ENCODE peak calls at places on chromosome 14, in four cellular contexts. One of them, this sample, is unnamed.
A peak's percentile ranks its signal among the peaks of the same experiment; 100 is the strongest.

GRCh38 chr14:64401923-64402322 is 13.8 kb downstream of the MTHFD1 start:
- DNase-seq in PC-3: no peak
- DNase-seq in HS-27A: no peak
- DNase-seq in GM23338: no peak
- DNase-seq in this sample: no peak

GRCh38 chr14:50560929-50561280 is 960 bp downstream of the ATL1 start:
- DNase-seq in HS-27A: peak; percentile 14
- DNase-seq in PC-3: peak; percentile 37
- DNase-seq in GM23338: peak; percentile 55
- DNase-seq in this sample: no peak

GRCh38 chr14:80927385-80927989 is 14.1 kb downstream of the CEP128 start:
- DNase-seq in GM23338: peak; percentile 46
- DNase-seq in PC-3: no peak
- DNase-seq in HS-27A: no peak
- DNase-seq in this sample: no peak

GRCh38 chr14:102866982-102867761 is 55.3 kb upstream of the AMN start:
- DNase-seq in PC-3: no peak
- DNase-seq in HS-27A: no peak
- DNase-seq in GM23338: no peak
- DNase-seq in this sample: no peak

GRCh38 chr14:33563492-33563891 is 387.4 kb downstream of the EGLN3 start:
- DNase-seq in GM23338: no peak
- DNase-seq in HS-27A: no peak
- DNase-seq in PC-3: peak; percentile 28
- DNase-seq in this sample: no peak

GRCh38 chr14:65159281-65160062 is 57.2 kb upstream of the MAX start:
- DNase-seq in GM23338: no peak
- DNase-seq in HS-27A: no peak
- DNase-seq in PC-3: no peak
- DNase-seq in this sample: no peak

GRCh38 chr14:69204753-69205152 is 13.5 kb downstream of the EXD2 start:
- DNase-seq in HS-27A: no peak
- DNase-seq in PC-3: peak; percentile 84
- DNase-seq in GM23338: no peak
- DNase-seq in this sample: peak; percentile 27

GRCh38 chr14:75428230-75429104 is 645 bp downstream of the JDP2 start:
- DNase-seq in HS-27A: no peak
- DNase-seq in PC-3: no peak
- DNase-seq in GM23338: peak; percentile 43
- DNase-seq in this sample: no peak

GRCh38 chr14:53432378-53432802 is 279.3 kb upstream of the DDHD1 start:
- DNase-seq in PC-3: peak; percentile 77
- DNase-seq in HS-27A: no peak
- DNase-seq in GM23338: peak; percentile 84
- DNase-seq in this sample: peak; percentile 59

GRCh38 chr14:42671636-42672035 is 1065.0 kb downstream of the LRFN5 start:
- DNase-seq in HS-27A: no peak
- DNase-seq in GM23338: no peak
- DNase-seq in PC-3: peak; percentile 65
- DNase-seq in this sample: peak; percentile 22

GRCh38 chr14:23365353-23366162 is 586 bp upstream of the EFS start:
- DNase-seq in GM23338: peak; percentile 70
- DNase-seq in HS-27A: no peak
- DNase-seq in PC-3: peak; percentile 25
- DNase-seq in this sample: no peak

GRCh38 chr14:68598621-68599447 is 194.0 kb downstream of the ZFP36L1 start:
- DNase-seq in GM23338: no peak
- DNase-seq in PC-3: peak; percentile 97
- DNase-seq in HS-27A: no peak
- DNase-seq in this sample: peak; percentile 88

GRCh38 chr14:53948181-53948884 is 8.3 kb downstream of the BMP4 start:
- DNase-seq in HS-27A: no peak
- DNase-seq in GM23338: no peak
- DNase-seq in PC-3: no peak
- DNase-seq in this sample: no peak

GRCh38 chr14:79834856-79835255 is 376.4 kb downstream of the DIO2 start:
- DNase-seq in PC-3: no peak
- DNase-seq in GM23338: no peak
- DNase-seq in HS-27A: no peak
- DNase-seq in this sample: no peak

GRCh38 chr14:88140874-88141273 is 135.9 kb downstream of the GPR65 start:
- DNase-seq in GM23338: no peak
- DNase-seq in PC-3: no peak
- DNase-seq in HS-27A: no peak
- DNase-seq in this sample: no peak

GRCh38 chr14:105885561-105886320 is 359.4 kb downstream of the TMEM121 start:
- DNase-seq in PC-3: no peak
- DNase-seq in HS-27A: no peak
- DNase-seq in GM23338: no peak
- DNase-seq in this sample: no peak

GRCh38 chr14:51308872-51309271 is 68.8 kb downstream of the TMX1 start:
- DNase-seq in HS-27A: no peak
- DNase-seq in GM23338: no peak
- DNase-seq in PC-3: no peak
- DNase-seq in this sample: no peak

GRCh38 chr14:32564591-32564990 is 235.5 kb downstream of the AKAP6 start:
- DNase-seq in HS-27A: no peak
- DNase-seq in GM23338: no peak
- DNase-seq in PC-3: no peak
- DNase-seq in this sample: peak; percentile 30

GRCh38 chr14:69153848-69154208 is 909 bp upstream of the DCAF5 start:
- DNase-seq in GM23338: peak; percentile 19
- DNase-seq in PC-3: no peak
- DNase-seq in HS-27A: no peak
- DNase-seq in this sample: no peak

GRCh38 chr14:75372260-75372659 is 55.6 kb upstream of the JDP2 start:
- DNase-seq in GM23338: no peak
- DNase-seq in HS-27A: no peak
- DNase-seq in PC-3: no peak
- DNase-seq in this sample: no peak

GRCh38 chr14:59629384-59630158 is 53.0 kb upstream of the CCDC175 start:
- DNase-seq in HS-27A: no peak
- DNase-seq in PC-3: no peak
- DNase-seq in GM23338: peak; percentile 24
- DNase-seq in this sample: no peak

GRCh38 chr14:89953602-89954001 is 928 bp downstream of the EFCAB11 start:
- DNase-seq in GM23338: no peak
- DNase-seq in PC-3: no peak
- DNase-seq in HS-27A: no peak
- DNase-seq in this sample: no peak

GRCh38 chr14:69501362-69501964 is 16.9 kb downstream of the PLEKHD1 start:
- DNase-seq in HS-27A: no peak
- DNase-seq in PC-3: no peak
- DNase-seq in GM23338: no peak
- DNase-seq in this sample: no peak

GRCh38 chr14:92959189-92959531 is 36.2 kb downstream of the CHGA start:
- DNase-seq in GM23338: no peak
- DNase-seq in HS-27A: no peak
- DNase-seq in PC-3: no peak
- DNase-seq in this sample: no peak

GRCh38 chr14:68894802-68895201 is 84.3 kb downstream of the ACTN1 start:
- DNase-seq in PC-3: no peak
- DNase-seq in GM23338: no peak
- DNase-seq in HS-27A: no peak
- DNase-seq in this sample: peak; percentile 14

GRCh38 chr14:22837059-22837749 is 819 bp downstream of the MMP14 start:
- DNase-seq in GM23338: peak; percentile 73
- DNase-seq in PC-3: peak; percentile 63
- DNase-seq in HS-27A: peak; percentile 43
- DNase-seq in this sample: no peak

GRCh38 chr14:56846970-56847928 is 37.0 kb upstream of the OTX2 start:
- DNase-seq in HS-27A: no peak
- DNase-seq in GM23338: peak; percentile 95
- DNase-seq in PC-3: no peak
- DNase-seq in this sample: no peak

GRCh38 chr14:75884198-75884611 is 97.6 kb downstream of the TGFB3 start:
- DNase-seq in PC-3: peak; percentile 26
- DNase-seq in GM23338: peak; percentile 51
- DNase-seq in HS-27A: peak; percentile 57
- DNase-seq in this sample: peak; percentile 94

GRCh38 chr14:96424104-96424989 is 32.4 kb downstream of the AK7 start:
- DNase-seq in PC-3: peak; percentile 89
- DNase-seq in GM23338: peak; percentile 90
- DNase-seq in HS-27A: peak; percentile 43
- DNase-seq in this sample: peak; percentile 72

GRCh38 chr14:89212386-89213235 is 204.4 kb downstream of the FOXN3 start:
- DNase-seq in PC-3: no peak
- DNase-seq in GM23338: no peak
- DNase-seq in HS-27A: no peak
- DNase-seq in this sample: no peak

GRCh38 chr14:99612065-99612736 is 8.2 kb upstream of the CCDC85C start:
- DNase-seq in PC-3: no peak
- DNase-seq in GM23338: no peak
- DNase-seq in HS-27A: no peak
- DNase-seq in this sample: no peak

GRCh38 chr14:101449114-101449513 is 112.2 kb upstream of the DIO3 start:
- DNase-seq in GM23338: no peak
- DNase-seq in PC-3: no peak
- DNase-seq in HS-27A: no peak
- DNase-seq in this sample: no peak

GRCh38 chr14:68687746-68688145 is 105.1 kb downstream of the ZFP36L1 start:
- DNase-seq in HS-27A: peak; percentile 88
- DNase-seq in GM23338: no peak
- DNase-seq in PC-3: peak; percentile 96
- DNase-seq in this sample: peak; percentile 93

This sample was measured in HT1080.